ENCODE peak calls at places on chromosomes 5 and 9, in four cellular contexts. C is pancreas, I is left lung, S is heart left ventricle. Y is an unnamed sample.

GRCh38 chr9:113352006-113352405 is 2.7 kb downstream of the BSPRY start:
- DNase-seq in I (no peak), C (no peak), S (no peak), Y (no peak)

GRCh38 chr9:1726993-1727759 is 288.0 kb upstream of the SMARCA2 start:
- DNase-seq in C (no peak), S (no peak), I (no peak), Y (no peak)

GRCh38 chr9:34691556-34691955 is 480 bp upstream of the CCL19 start:
- DNase-seq in I (no peak), C (no peak), S (no peak), Y (no peak)

GRCh38 chr5:12566441-12566840 is 662.2 kb upstream of the CTNND2 start:
- DNase-seq in C (no peak), S (no peak), I (no peak), Y (no peak)

GRCh38 chr5:72166070-72166979 is 59.0 kb downstream of the MAP1B start:
- DNase-seq in S (peak), I (no peak), C (no peak), Y (no peak)

GRCh38 chr9:75451045-75451444 is 362.7 kb downstream of the OSTF1 start:
- DNase-seq in C (no peak), I (no peak), S (no peak), Y (no peak)

GRCh38 chr9:22446589-22446949 is at the start of gene DMRTA1:
- DNase-seq in I (peak), S (peak), C (peak), Y (no peak)

GRCh38 chr9:23769307-23769935 is 56.6 kb downstream of the ELAVL2 start:
- DNase-seq in I (no peak), S (no peak), C (no peak), Y (no peak)

GRCh38 chr5:9932770-9933169 is 302.6 kb upstream of the TAS2R1 start:
- DNase-seq in S (no peak), I (no peak), C (no peak), Y (no peak)

GRCh38 chr5:107868994-107869393 is 198.3 kb upstream of the EFNA5 start:
- DNase-seq in C (no peak), S (no peak), I (no peak), Y (no peak)

GRCh38 chr5:56692359-56693219 is 122.8 kb upstream of the MAP3K1 start:
- DNase-seq in I (no peak), C (no peak), S (no peak), Y (no peak)

DNA sequence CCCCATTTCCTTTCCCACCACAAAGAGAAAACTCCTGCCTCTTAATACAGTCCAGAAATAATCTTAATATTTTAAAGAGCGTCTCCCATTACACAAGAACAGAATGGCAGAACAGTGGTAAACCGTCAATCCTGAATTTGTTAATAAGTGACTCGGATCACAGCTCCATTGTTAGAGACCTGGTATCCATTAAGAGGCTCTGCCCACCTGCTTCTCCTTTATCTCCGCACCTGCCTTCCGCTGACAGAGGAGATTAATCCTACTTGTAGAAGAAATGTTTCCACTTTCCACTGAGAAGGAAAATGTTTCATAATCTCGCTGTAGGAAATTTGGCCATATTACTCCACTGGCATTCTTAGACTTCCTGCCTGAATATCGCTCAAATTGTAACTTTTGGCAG is 1493.2 kb downstream of the MAT2B start:
- DNase-seq in I (no peak), C (no peak), S (no peak), Y (no peak)
- TF ChIP-seq CTCF in I (no peak), C (no peak), S (no peak), Y (no peak)

DNA sequence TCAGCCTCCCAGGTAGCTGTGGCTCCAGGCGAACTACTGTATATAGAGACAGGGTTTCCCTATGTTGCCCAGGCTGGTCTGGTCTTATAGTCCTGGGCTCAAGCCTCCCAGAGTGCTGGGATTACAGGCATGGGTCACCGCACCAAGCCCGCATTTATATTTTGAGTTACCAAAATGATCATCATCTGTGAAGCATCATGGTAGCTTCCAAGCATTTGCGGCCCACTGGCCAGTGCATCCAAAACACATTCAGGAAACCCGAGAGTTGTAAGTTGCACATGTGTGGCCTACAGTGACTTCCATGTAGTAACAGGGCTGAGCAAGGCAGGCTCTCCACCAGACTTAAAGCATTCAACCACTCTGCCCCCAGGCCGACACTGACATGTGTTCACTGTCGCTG is 2.3 kb downstream of the BRD3OS start:
- DNase-seq in S (no peak), C (no peak), I (no peak), Y (no peak)
- TF ChIP-seq CTCF in S (no peak), C (no peak), I (no peak), Y (no peak)

DNA sequence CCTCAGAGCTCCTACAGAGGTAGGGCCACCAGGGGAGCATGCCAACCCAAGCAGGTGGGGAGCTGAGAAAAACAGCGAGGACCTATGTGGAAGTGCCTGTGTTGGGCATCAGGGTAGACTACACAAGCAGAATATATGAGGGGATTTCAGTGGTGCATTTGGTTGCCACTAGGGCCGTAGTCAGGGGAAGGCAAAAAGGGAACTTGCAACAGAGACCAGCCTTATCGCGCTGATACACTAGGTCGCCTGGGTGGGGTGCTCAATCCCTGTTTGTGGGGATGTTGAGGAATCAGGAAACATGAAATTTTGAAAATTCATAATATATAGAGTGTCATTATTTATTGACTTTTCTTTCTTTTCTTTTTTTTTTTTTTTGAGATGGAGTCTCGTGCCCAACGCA is 370.9 kb upstream of the PRR16 start:
- DNase-seq in S (no peak), C (no peak), I (no peak), Y (no peak)
- TF ChIP-seq CTCF in S (no peak), C (no peak), I (no peak), Y (no peak)

GRCh38 chr9:7139886-7140285 is 382.1 kb downstream of the KDM4C start:
- DNase-seq in S (no peak), C (no peak), I (no peak), Y (no peak)
- TF ChIP-seq CTCF in S (no peak), C (no peak), I (no peak), Y (no peak)

Y was measured in natural killer cell.